ENCODE peak calls at places on chromosomes 16 and 17, in seven cellular contexts. Y is H1, O is GM12878, J is HepG2, E is K562, W is SK-N-SH, L is GM12892. C is an unnamed sample.

GRCh38 chr17:38628441-38628840 is 22.7 kb upstream of the SRCIN1 start:
- DNase-seq in Y (no peak), O (no peak), J (peak), E (peak), W (peak), L (no peak), C (no peak)

GRCh38 chr16:69796285-69797118 is 34.4 kb downstream of the WWP2 start:
- DNase-seq in Y (peak), O (no peak), J (peak), E (peak), W (peak), L (peak), C (peak)

GRCh38 chr16:4972938-4973587 is 14.9 kb downstream of the SEC14L5 start:
- DNase-seq in Y (no peak), O (no peak), J (no peak), E (no peak), W (no peak), L (no peak), C (no peak)

GRCh38 chr17:80622170-80622466 is 77.5 kb downstream of the RPTOR start:
- DNase-seq in Y (no peak), O (no peak), J (no peak), E (no peak), W (no peak), L (no peak), C (no peak)

GRCh38 chr17:63932008-63932561 is at the start of gene CD79B:
- DNase-seq in Y (peak), O (no peak), J (no peak), E (no peak), W (peak), L (peak), C (peak)

GRCh38 chr16:630815-631405 is at the start of gene WFIKKN1:
- DNase-seq in Y (peak), O (no peak), J (peak), E (peak), W (peak), L (no peak), C (no peak)

GRCh38 chr17:75830168-75831031 is 13.8 kb downstream of the UNC13D start:
- DNase-seq in Y (peak), O (no peak), J (no peak), E (no peak), W (peak), L (no peak), C (no peak)

GRCh38 chr16:30382398-30383015 is at the start of gene SEPTIN1:
- DNase-seq in Y (no peak), O (peak), J (no peak), E (no peak), W (no peak), L (peak), C (peak)

GRCh38 chr16:75087040-75087979 is 29.3 kb downstream of the LDHD start:
- DNase-seq in Y (no peak), O (no peak), J (peak), E (peak), W (peak), L (no peak), C (no peak)

GRCh38 chr16:3150346-3151218 is 15.8 kb downstream of the ZNF213 start:
- DNase-seq in Y (peak), O (peak), J (peak), E (peak), W (peak), L (peak), C (peak)

GRCh38 chr17:14919580-14920160 is 345.5 kb downstream of the PMP22 start:
- DNase-seq in Y (no peak), O (no peak), J (no peak), E (no peak), W (no peak), L (no peak), C (no peak)

GRCh38 chr16:1075546-1075945 is 3.0 kb downstream of the SSTR5 start:
- DNase-seq in Y (no peak), O (no peak), J (no peak), E (no peak), W (no peak), L (no peak), C (no peak)

GRCh38 chr16:80607204-80607603 is 66.4 kb downstream of the DYNLRB2 start:
- DNase-seq in Y (no peak), O (no peak), J (no peak), E (no peak), W (no peak), L (no peak), C (no peak)

GRCh38 chr17:62098623-62099231 is 33.6 kb upstream of the MED13 start:
- DNase-seq in Y (no peak), O (peak), J (no peak), E (peak), W (no peak), L (peak), C (peak)

GRCh38 chr17:44197107-44197506 is 2.6 kb downstream of the ATXN7L3 start:
- DNase-seq in Y (no peak), O (no peak), J (no peak), E (no peak), W (no peak), L (no peak), C (no peak)

DNA sequence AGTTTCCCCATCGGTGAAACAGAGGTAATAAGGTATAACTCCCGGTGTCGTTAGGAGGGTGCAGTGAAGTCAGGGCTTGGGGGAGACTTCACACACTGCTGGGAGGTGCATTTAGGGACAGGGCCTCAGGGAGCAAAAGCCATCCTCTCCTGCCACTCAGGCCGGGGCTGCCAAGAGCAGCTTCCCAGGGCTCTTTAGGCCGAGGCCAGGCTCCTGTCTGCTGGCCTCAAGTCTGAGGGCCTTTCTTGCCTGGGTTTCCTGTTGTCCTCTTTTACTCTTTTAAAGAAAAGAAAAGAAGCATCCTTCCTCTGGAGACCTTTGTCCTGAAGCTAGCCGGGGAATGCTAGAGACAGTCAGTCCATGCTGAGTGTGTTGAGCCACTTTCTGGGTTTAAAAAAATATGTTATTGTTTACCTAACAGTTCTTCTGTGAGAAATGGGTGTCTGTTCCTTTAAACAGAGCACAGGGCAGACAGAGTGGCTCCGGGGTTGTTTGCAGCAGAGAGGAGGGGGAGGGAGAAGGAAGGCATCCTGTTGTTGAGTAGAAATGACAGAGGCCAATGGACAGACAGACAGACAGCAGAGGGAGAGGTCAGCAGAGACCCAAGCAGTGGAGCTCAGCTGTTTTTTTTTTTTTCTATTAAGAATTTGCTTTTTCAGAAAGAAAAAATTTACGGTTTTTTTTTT is 79.1 kb downstream of the C17orf67 start:
- DNase-seq in Y (no peak), O (no peak), J (peak), E (no peak), W (peak), L (no peak), C (no peak)
- TF ChIP-seq TAF1 in Y (no peak), O (no peak), J (no peak), E (no peak), W (peak), L (no peak), C (no peak)

DNA sequence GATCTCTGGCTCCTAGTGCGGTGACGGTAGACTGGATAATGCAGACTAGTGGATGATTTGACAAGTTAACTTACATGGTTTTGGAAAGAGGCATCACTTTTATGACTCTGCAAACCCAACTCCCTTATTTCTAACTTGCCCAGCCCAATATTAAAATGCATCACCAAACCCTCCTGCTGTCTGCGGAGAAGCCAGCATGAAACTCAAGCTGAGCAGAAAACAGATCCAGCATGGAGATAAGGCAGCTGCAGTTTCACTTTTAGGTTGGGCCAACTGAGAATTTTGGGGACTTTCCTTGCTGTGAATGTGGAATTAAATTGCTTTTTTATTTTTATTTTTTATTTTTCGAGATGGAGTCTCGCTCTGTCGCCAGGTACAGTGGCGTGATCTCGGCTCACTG is 27.8 kb downstream of the CDH1 start:
- DNase-seq in Y (no peak), O (no peak), J (no peak), E (peak), W (no peak), L (no peak), C (no peak)
- TF ChIP-seq POLR2AphosphoS5 in Y (no peak), O (no peak), J (no peak), E (no peak), W (no peak), L (no peak), C (no peak)

GRCh38 chr16:24508614-24509013 is 30.8 kb upstream of the RBBP6 start:
- DNase-seq in Y (no peak), O (no peak), J (no peak), E (no peak), W (no peak), L (no peak), C (no peak)

GRCh38 chr16:24504467-24505345 is 34.7 kb upstream of the RBBP6 start:
- DNase-seq in Y (peak), O (peak), J (peak), E (peak), W (peak), L (peak), C (peak)

GRCh38 chr16:24507959-24508358 is 31.4 kb upstream of the RBBP6 start:
- DNase-seq in Y (no peak), O (no peak), J (no peak), E (no peak), W (no peak), L (no peak), C (no peak)

GRCh38 chr16:24509536-24509935 is 29.8 kb upstream of the RBBP6 start:
- DNase-seq in Y (no peak), O (no peak), J (no peak), E (no peak), W (no peak), L (no peak), C (no peak)

DNA sequence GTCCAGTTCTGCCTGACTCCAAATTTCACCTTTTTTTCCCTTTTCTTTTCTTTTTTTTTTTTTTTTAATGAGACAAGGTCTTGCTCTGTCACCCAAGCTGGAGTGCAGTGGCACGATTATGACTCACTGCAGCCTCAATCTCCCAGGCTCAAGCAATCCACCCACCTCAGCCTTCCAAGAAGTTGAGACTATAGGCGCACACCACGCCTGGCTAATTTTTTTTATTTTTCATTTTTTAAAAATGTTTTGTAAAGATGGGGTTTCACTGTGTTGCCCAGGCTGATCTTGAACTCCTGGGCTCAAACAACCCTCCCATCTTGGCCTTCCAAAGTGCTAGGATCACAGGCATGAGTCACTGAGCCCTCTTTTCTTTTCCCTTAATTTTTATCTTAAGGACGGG is 33.4 kb upstream of the RBBP6 start:
- DNase-seq in Y (no peak), O (no peak), J (no peak), E (peak), W (no peak), L (no peak), C (no peak)
- TF ChIP-seq TAF1 in Y (no peak), O (no peak), J (no peak), E (no peak), W (no peak), L (no peak), C (no peak)

GRCh38 chr17:48207776-48208175 is 100.2 kb downstream of the SNX11 start:
- DNase-seq in Y (no peak), O (no peak), J (no peak), E (no peak), W (no peak), L (no peak), C (no peak)

GRCh38 chr17:48198950-48199541 is 91.5 kb downstream of the SNX11 start:
- DNase-seq in Y (no peak), O (no peak), J (no peak), E (no peak), W (no peak), L (no peak), C (no peak)

GRCh38 chr17:48202945-48203344 is 95.4 kb downstream of the SNX11 start:
- DNase-seq in Y (no peak), O (no peak), J (no peak), E (no peak), W (no peak), L (no peak), C (no peak)
- TF ChIP-seq POLR2AphosphoS5 in Y (no peak), O (no peak), J (no peak), E (no peak), W (no peak), L (no peak), C (no peak)

GRCh38 chr17:11944587-11944986 is 52.7 kb downstream of the ZNF18 start:
- DNase-seq in Y (no peak), O (no peak), J (no peak), E (no peak), W (no peak), L (no peak), C (no peak)
- TF ChIP-seq TAF1 in Y (no peak), O (no peak), J (no peak), E (no peak), W (no peak), L (no peak), C (no peak)

DNA sequence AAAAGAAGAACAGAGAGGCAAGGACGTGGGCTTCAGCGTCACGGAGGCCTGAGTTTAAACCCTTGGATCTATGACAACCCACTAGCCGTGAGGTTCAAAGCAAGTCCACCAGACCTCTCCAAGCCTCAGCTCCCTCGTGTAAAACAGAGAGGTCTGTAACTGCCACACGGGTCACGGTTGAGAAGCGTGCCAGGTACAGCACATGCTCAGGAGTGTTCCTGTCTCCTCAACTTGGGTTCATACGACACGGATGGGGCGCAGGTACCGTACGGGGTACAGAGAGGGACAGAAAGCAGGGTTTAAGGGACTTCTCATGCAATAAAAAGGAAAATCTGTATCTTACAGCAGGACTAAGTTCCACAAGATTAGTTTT is 91.7 kb downstream of the NXN start:
- DNase-seq in Y (no peak), O (no peak), J (no peak), E (no peak), W (no peak), L (no peak), C (no peak)
- TF ChIP-seq POLR2AphosphoS5 in Y (no peak), O (no peak), J (no peak), E (no peak), W (no peak), L (no peak), C (no peak)

GRCh38 chr17:82365586-82366295 is 5.8 kb upstream of the UTS2R start:
- DNase-seq in Y (no peak), O (no peak), J (no peak), E (no peak), W (no peak), L (no peak), C (no peak)
- TF ChIP-seq TAF1 in Y (no peak), O (no peak), J (no peak), E (no peak), W (no peak), L (no peak), C (no peak)

DNA sequence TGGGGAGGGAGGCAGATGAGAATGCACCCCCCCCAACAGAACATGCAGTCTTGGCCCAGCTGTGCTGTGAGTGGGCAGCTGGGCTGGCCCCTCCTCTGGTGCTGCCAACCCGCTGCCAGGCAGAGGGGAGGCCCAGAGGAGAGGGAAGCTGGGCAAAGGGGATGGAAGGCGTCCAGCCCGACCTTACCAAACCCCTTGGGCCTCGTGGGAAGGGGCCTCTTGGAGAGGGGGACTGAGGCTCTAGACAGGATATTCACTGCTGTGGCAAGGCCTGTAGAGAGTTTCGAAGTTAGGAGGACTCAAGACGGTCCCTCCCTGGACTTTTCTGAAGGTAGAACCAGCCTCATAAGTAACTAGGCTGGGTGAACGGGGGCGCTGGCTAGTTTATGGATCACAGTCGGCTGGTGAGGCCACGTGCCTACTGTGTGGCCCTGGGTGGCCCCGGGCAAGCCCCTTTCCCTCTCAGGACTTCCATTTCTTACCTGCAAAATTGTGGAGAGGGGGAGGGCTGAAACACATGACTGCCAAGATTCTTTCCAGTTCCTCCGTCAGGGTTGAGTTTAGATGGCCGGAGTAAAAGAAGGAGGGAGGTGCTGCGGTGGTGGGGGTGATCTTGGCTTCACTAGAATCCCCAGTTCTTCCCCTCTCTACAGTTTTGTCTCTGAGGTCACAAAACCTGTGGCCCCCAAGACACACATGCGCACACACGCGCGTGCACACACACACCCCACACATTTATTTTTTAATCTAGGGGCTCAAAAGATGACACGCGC is 807 bp upstream of the STAT5A start:
- DNase-seq in Y (no peak), O (peak), J (no peak), E (peak), W (peak), L (no peak), C (no peak)
- TF ChIP-seq POLR2AphosphoS5 in Y (no peak), O (peak), J (no peak), E (no peak), W (no peak), L (peak), C (no peak)

GRCh38 chr17:68700391-68700790 is 99.2 kb upstream of the FAM20A start:
- DNase-seq in Y (no peak), O (no peak), J (no peak), E (no peak), W (no peak), L (no peak), C (no peak)

GRCh38 chr17:68698761-68699160 is 97.6 kb upstream of the FAM20A start:
- DNase-seq in Y (no peak), O (no peak), J (no peak), E (no peak), W (no peak), L (no peak), C (no peak)

GRCh38 chr17:68697850-68698313 is 96.7 kb upstream of the FAM20A start:
- DNase-seq in Y (no peak), O (no peak), J (peak), E (no peak), W (no peak), L (no peak), C (no peak)

GRCh38 chr17:68704897-68705296 is 103.7 kb upstream of the FAM20A start:
- DNase-seq in Y (no peak), O (no peak), J (no peak), E (no peak), W (no peak), L (no peak), C (no peak)

GRCh38 chr17:68701046-68701445 is 99.9 kb upstream of the FAM20A start:
- DNase-seq in Y (no peak), O (no peak), J (no peak), E (no peak), W (no peak), L (no peak), C (no peak)
- TF ChIP-seq TAF1 in Y (no peak), O (no peak), J (no peak), E (no peak), W (no peak), L (no peak), C (no peak)

DNA sequence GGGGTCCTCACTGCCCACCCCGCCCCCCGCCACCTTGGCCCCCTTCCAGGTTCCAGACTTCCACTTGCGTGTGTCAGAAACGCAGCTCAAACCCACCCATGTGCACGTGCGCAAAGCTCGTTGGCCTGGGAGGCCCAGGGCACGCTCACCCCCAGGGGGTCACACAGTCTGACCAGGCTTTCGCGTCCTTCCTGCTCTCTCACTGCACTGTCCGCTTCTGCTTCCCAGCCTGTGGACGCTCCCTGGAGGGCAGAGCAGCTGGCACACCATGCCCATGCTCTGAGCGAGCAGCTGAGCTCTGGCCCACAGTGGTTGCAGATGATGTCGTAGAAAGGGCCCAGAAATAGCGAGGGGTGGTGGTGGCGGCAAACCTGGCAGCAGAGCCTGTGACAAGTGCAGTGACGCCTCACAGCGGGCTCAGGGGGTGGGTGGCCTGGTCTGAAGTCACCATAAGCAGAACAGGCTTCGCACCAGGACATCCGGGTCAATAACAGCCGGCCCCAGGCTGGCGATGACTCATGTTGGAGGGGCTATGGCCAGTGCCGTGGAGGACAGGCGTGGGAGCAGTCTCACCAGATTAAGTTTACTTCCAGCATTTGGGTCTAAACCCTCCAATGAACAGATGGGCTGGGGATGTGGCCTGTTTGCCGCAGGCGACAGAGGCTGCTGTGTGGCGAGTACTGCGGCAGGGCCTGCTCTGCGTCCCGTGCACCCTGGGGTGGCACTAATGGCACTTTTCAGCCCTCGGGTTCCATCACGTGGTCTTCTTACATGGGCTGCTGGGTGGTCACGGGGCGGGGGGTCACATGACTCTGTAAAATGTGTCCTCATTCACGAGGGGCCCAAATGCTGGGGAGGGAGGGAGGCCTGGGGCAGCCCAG is 49.0 kb downstream of the NT5M start:
- DNase-seq in Y (no peak), O (no peak), J (peak), E (peak), W (peak), L (no peak), C (no peak)
- TF ChIP-seq POLR2AphosphoS5 in Y (no peak), O (no peak), J (no peak), E (peak), W (no peak), L (no peak), C (no peak)